ENCODE peak calls at places on chromosomes 4 and X, in nine cellular contexts. One of them, this sample, is unnamed.

GRCh38 chr4:20493761-20494353 is 206.4 kb upstream of the PACRGL start:
- DNase-seq in heart left ventricle: no peak
- DNase-seq in adrenal gland: no peak
- DNase-seq in heart right ventricle: no peak
- DNase-seq in testis: no peak
- DNase-seq in psoas muscle: no peak
- DNase-seq in sigmoid colon: no peak
- DNase-seq in left ventricle myocardium inferior: no peak
- DNase-seq in HCT116: no peak
- DNase-seq in this sample: no peak

GRCh38 chr4:131459430-131460101 is 1689.5 kb upstream of the PCDH10 start:
- DNase-seq in heart left ventricle: no peak
- DNase-seq in adrenal gland: no peak
- DNase-seq in heart right ventricle: no peak
- DNase-seq in testis: no peak
- DNase-seq in psoas muscle: no peak
- DNase-seq in sigmoid colon: no peak
- DNase-seq in left ventricle myocardium inferior: no peak
- DNase-seq in HCT116: no peak
- DNase-seq in this sample: no peak

GRCh38 chr4:172740434-172740833 is 428.2 kb upstream of the GALNT7 start:
- DNase-seq in heart left ventricle: no peak
- DNase-seq in adrenal gland: no peak
- DNase-seq in heart right ventricle: no peak
- DNase-seq in testis: no peak
- DNase-seq in psoas muscle: no peak
- DNase-seq in sigmoid colon: no peak
- DNase-seq in left ventricle myocardium inferior: no peak
- DNase-seq in HCT116: no peak
- DNase-seq in this sample: no peak

GRCh38 chrX:154051210-154051810 is 31.6 kb upstream of the IRAK1 start:
- DNase-seq in heart left ventricle: peak; percentile 66
- DNase-seq in adrenal gland: peak; percentile 79
- DNase-seq in heart right ventricle: peak; percentile 41
- DNase-seq in testis: peak; percentile 88
- DNase-seq in psoas muscle: peak; percentile 73
- DNase-seq in sigmoid colon: peak; percentile 83
- DNase-seq in left ventricle myocardium inferior: peak; percentile 60
- DNase-seq in HCT116: peak; percentile 3
- DNase-seq in this sample: peak; percentile 61

GRCh38 chrX:145843196-145843595 is 25.6 kb downstream of the SLITRK2 start:
- DNase-seq in heart left ventricle: no peak
- DNase-seq in adrenal gland: peak; percentile 17
- DNase-seq in heart right ventricle: no peak
- DNase-seq in testis: peak; percentile 60
- DNase-seq in psoas muscle: no peak
- DNase-seq in sigmoid colon: no peak
- DNase-seq in left ventricle myocardium inferior: no peak
- DNase-seq in HCT116: no peak
- DNase-seq in this sample: no peak

GRCh38 chrX:41258871-41259270 is 75.1 kb upstream of the DDX3X start:
- DNase-seq in heart left ventricle: no peak
- DNase-seq in adrenal gland: no peak
- DNase-seq in heart right ventricle: no peak
- DNase-seq in testis: no peak
- DNase-seq in psoas muscle: no peak
- DNase-seq in sigmoid colon: no peak
- DNase-seq in left ventricle myocardium inferior: no peak
- DNase-seq in HCT116: no peak
- DNase-seq in this sample: no peak

GRCh38 chr4:136690363-136690762 is 841.9 kb downstream of the PCDH18 start:
- DNase-seq in heart left ventricle: no peak
- DNase-seq in adrenal gland: no peak
- DNase-seq in heart right ventricle: no peak
- DNase-seq in testis: no peak
- DNase-seq in psoas muscle: no peak
- DNase-seq in sigmoid colon: no peak
- DNase-seq in left ventricle myocardium inferior: no peak
- DNase-seq in HCT116: no peak
- DNase-seq in this sample: peak; percentile 74

GRCh38 chr4:166091146-166091545 is 218.1 kb downstream of the TLL1 start:
- DNase-seq in heart left ventricle: no peak
- DNase-seq in adrenal gland: no peak
- DNase-seq in heart right ventricle: no peak
- DNase-seq in testis: no peak
- DNase-seq in psoas muscle: no peak
- DNase-seq in sigmoid colon: no peak
- DNase-seq in left ventricle myocardium inferior: no peak
- DNase-seq in HCT116: no peak
- DNase-seq in this sample: no peak

GRCh38 chr4:15149842-15150592 is 147.7 kb downstream of the CPEB2 start:
- DNase-seq in heart left ventricle: peak; percentile 85
- DNase-seq in adrenal gland: peak; percentile 91
- DNase-seq in heart right ventricle: peak; percentile 78
- DNase-seq in testis: peak; percentile 91
- DNase-seq in psoas muscle: peak; percentile 84
- DNase-seq in sigmoid colon: peak; percentile 90
- DNase-seq in left ventricle myocardium inferior: peak; percentile 86
- DNase-seq in HCT116: peak; percentile 27
- DNase-seq in this sample: peak; percentile 61

GRCh38 chrX:154382483-154383069 is 3.5 kb downstream of the EMD start:
- DNase-seq in heart left ventricle: no peak
- DNase-seq in adrenal gland: no peak
- DNase-seq in heart right ventricle: no peak
- DNase-seq in testis: no peak
- DNase-seq in psoas muscle: no peak
- DNase-seq in sigmoid colon: no peak
- DNase-seq in left ventricle myocardium inferior: no peak
- DNase-seq in HCT116: no peak
- DNase-seq in this sample: no peak

GRCh38 chrX:136148391-136148790 is 1.1 kb downstream of the FHL1 start:
- DNase-seq in heart left ventricle: no peak
- DNase-seq in adrenal gland: no peak
- DNase-seq in heart right ventricle: no peak
- DNase-seq in testis: no peak
- DNase-seq in psoas muscle: no peak
- DNase-seq in sigmoid colon: no peak
- DNase-seq in left ventricle myocardium inferior: no peak
- DNase-seq in HCT116: no peak
- DNase-seq in this sample: no peak

GRCh38 chr4:8117278-8117682 is 41.3 kb downstream of the ABLIM2 start:
- DNase-seq in heart left ventricle: peak; percentile 65
- DNase-seq in adrenal gland: peak; percentile 32
- DNase-seq in heart right ventricle: peak; percentile 59
- DNase-seq in testis: peak; percentile 75
- DNase-seq in psoas muscle: peak; percentile 96
- DNase-seq in sigmoid colon: no peak
- DNase-seq in left ventricle myocardium inferior: peak; percentile 42
- DNase-seq in HCT116: peak; percentile 74
- DNase-seq in this sample: peak; percentile 59

GRCh38 chr4:64158648-64159326 is 250.5 kb downstream of the TECRL start:
- DNase-seq in heart left ventricle: peak; percentile 35
- DNase-seq in adrenal gland: peak; percentile 59
- DNase-seq in heart right ventricle: no peak
- DNase-seq in testis: peak; percentile 84
- DNase-seq in psoas muscle: no peak
- DNase-seq in sigmoid colon: no peak
- DNase-seq in left ventricle myocardium inferior: no peak
- DNase-seq in HCT116: peak; percentile 12
- DNase-seq in this sample: peak; percentile 87
- H3K4me3 ChIP-seq in heart left ventricle: peak overlapping the region; percentile 41
- H3K4me3 ChIP-seq in adrenal gland: no peak overlapping the region
- H3K4me3 ChIP-seq in heart right ventricle: peak overlapping the region; percentile 26
- H3K4me3 ChIP-seq in testis: no peak overlapping the region
- H3K4me3 ChIP-seq in psoas muscle: peak overlapping the region; percentile 41
- H3K4me3 ChIP-seq in sigmoid colon: peak overlapping the region; percentile 18
- H3K4me3 ChIP-seq in left ventricle myocardium inferior: peak overlapping the region; percentile 46
- H3K4me3 ChIP-seq in HCT116: no peak overlapping the region
- H3K4me3 ChIP-seq in this sample: peak overlapping the region; percentile 25

DNA sequence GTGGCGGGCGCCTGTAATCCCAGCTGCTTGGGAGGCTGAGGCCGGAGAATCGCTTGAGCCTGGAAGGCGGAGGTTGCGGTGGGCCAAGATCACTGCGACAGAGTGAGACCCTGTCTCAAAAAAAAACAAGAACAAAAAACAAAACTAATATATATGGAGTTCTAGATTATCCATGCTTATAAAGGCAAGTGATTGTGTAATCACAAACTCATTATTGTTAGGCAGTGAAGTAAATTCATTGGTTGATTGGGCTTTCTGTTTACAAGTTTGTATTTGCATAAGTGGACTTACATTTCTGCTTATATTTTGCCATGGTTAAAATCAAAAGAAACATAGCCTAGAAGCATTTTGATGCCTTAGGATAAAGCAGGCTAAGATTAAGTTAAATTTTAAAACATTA is 2.5 kb upstream of the UBE2D3 start:
- DNase-seq in heart left ventricle: no peak
- DNase-seq in adrenal gland: no peak
- DNase-seq in heart right ventricle: no peak
- DNase-seq in testis: no peak
- DNase-seq in psoas muscle: no peak
- DNase-seq in sigmoid colon: no peak
- DNase-seq in left ventricle myocardium inferior: no peak
- DNase-seq in HCT116: no peak
- DNase-seq in this sample: no peak
- H3K4me1 ChIP-seq in heart left ventricle: peaks cover 28% of the 10 kb centered on the region
- H3K4me1 ChIP-seq in adrenal gland: peaks cover 9% of the 10 kb centered on the region
- H3K4me1 ChIP-seq in heart right ventricle: peaks cover 19% of the 10 kb centered on the region
- H3K4me1 ChIP-seq in testis: peaks cover 8% of the 10 kb centered on the region
- H3K4me1 ChIP-seq in psoas muscle: peaks cover 22% of the 10 kb centered on the region
- H3K4me1 ChIP-seq in sigmoid colon: peaks cover 16% of the 10 kb centered on the region
- H3K4me1 ChIP-seq in left ventricle myocardium inferior: peaks cover 57% of the 10 kb centered on the region
- H3K4me1 ChIP-seq in HCT116: peaks cover 16% of the 10 kb centered on the region
- H3K4me1 ChIP-seq in this sample: no peaks in the 10 kb centered on the region

DNA sequence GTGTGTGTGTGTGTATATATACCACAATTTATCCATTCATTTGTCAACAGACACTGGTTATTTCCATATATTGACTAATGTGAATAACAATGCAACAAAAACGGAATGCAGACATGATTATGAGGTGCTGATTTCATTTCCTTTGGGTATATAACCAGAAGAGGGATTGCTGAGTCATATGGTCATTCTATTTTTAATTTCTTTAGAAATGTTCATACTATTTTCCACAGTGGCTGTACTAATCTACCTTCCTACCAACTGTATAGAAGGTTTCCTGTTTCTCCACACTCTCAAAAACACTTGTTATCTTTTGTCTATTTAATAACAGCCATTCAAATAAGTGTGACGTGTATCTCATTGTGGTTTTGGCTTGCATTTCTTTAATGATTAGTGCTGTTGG is 269.8 kb downstream of the OPHN1 start:
- DNase-seq in heart left ventricle: no peak
- DNase-seq in adrenal gland: no peak
- DNase-seq in heart right ventricle: no peak
- DNase-seq in testis: no peak
- DNase-seq in psoas muscle: no peak
- DNase-seq in sigmoid colon: no peak
- DNase-seq in left ventricle myocardium inferior: no peak
- DNase-seq in HCT116: no peak
- DNase-seq in this sample: no peak
- H3K4me3 ChIP-seq in heart left ventricle: no peak overlapping the region
- H3K4me3 ChIP-seq in adrenal gland: no peak overlapping the region
- H3K4me3 ChIP-seq in heart right ventricle: no peak overlapping the region
- H3K4me3 ChIP-seq in testis: no peak overlapping the region
- H3K4me3 ChIP-seq in psoas muscle: no peak overlapping the region
- H3K4me3 ChIP-seq in sigmoid colon: no peak overlapping the region
- H3K4me3 ChIP-seq in left ventricle myocardium inferior: no peak overlapping the region
- H3K4me3 ChIP-seq in HCT116: no peak overlapping the region
- H3K4me3 ChIP-seq in this sample: no peak overlapping the region

GRCh38 chr4:37425857-37426256 is 181.3 kb downstream of the NWD2 start:
- DNase-seq in heart left ventricle: no peak
- DNase-seq in adrenal gland: no peak
- DNase-seq in heart right ventricle: no peak
- DNase-seq in testis: no peak
- DNase-seq in psoas muscle: no peak
- DNase-seq in sigmoid colon: no peak
- DNase-seq in left ventricle myocardium inferior: no peak
- DNase-seq in HCT116: no peak
- DNase-seq in this sample: no peak

GRCh38 chr4:37422638-37423037 is 178.1 kb downstream of the NWD2 start:
- DNase-seq in heart left ventricle: no peak
- DNase-seq in adrenal gland: no peak
- DNase-seq in heart right ventricle: no peak
- DNase-seq in testis: no peak
- DNase-seq in psoas muscle: no peak
- DNase-seq in sigmoid colon: no peak
- DNase-seq in left ventricle myocardium inferior: no peak
- DNase-seq in HCT116: no peak
- DNase-seq in this sample: no peak

GRCh38 chr4:37427193-37427592 is 182.7 kb downstream of the NWD2 start:
- DNase-seq in heart left ventricle: no peak
- DNase-seq in adrenal gland: no peak
- DNase-seq in heart right ventricle: no peak
- DNase-seq in testis: no peak
- DNase-seq in psoas muscle: no peak
- DNase-seq in sigmoid colon: no peak
- DNase-seq in left ventricle myocardium inferior: no peak
- DNase-seq in HCT116: no peak
- DNase-seq in this sample: no peak

GRCh38 chr4:37423310-37423709 is 178.8 kb downstream of the NWD2 start:
- DNase-seq in heart left ventricle: no peak
- DNase-seq in adrenal gland: no peak
- DNase-seq in heart right ventricle: no peak
- DNase-seq in testis: no peak
- DNase-seq in psoas muscle: no peak
- DNase-seq in sigmoid colon: no peak
- DNase-seq in left ventricle myocardium inferior: no peak
- DNase-seq in HCT116: no peak
- DNase-seq in this sample: no peak

GRCh38 chr4:37424753-37425152 is 180.2 kb downstream of the NWD2 start:
- DNase-seq in heart left ventricle: no peak
- DNase-seq in adrenal gland: no peak
- DNase-seq in heart right ventricle: no peak
- DNase-seq in testis: no peak
- DNase-seq in psoas muscle: no peak
- DNase-seq in sigmoid colon: no peak
- DNase-seq in left ventricle myocardium inferior: no peak
- DNase-seq in HCT116: no peak
- DNase-seq in this sample: no peak
- H3K4me1 ChIP-seq in heart left ventricle: no peaks in the 10 kb centered on the region
- H3K4me1 ChIP-seq in adrenal gland: no peaks in the 10 kb centered on the region
- H3K4me1 ChIP-seq in heart right ventricle: no peaks in the 10 kb centered on the region
- H3K4me1 ChIP-seq in testis: no peaks in the 10 kb centered on the region
- H3K4me1 ChIP-seq in psoas muscle: no peaks in the 10 kb centered on the region
- H3K4me1 ChIP-seq in sigmoid colon: no peaks in the 10 kb centered on the region
- H3K4me1 ChIP-seq in left ventricle myocardium inferior: no peaks in the 10 kb centered on the region
- H3K4me1 ChIP-seq in HCT116: no peaks in the 10 kb centered on the region
- H3K4me1 ChIP-seq in this sample: no peaks in the 10 kb centered on the region

This sample was measured in SJCRH30.